ENCODE peak calls at places on chromosomes 11 and 22, in five cellular contexts. G, C, P, M and E are unnamed samples.

GRCh38 chr22:20153945-20154344 is 3.1 kb upstream of the CCDC188 start:
- DNase-seq in M (no peak), G (no peak), C (no peak), P (no peak), E (no peak)

GRCh38 chr22:38417252-38418060 is 37.5 kb downstream of the KCNJ4 start:
- DNase-seq in C (no peak), G (no peak), P (no peak), M (no peak), E (no peak)

GRCh38 chr11:59283311-59283710 is 70.6 kb upstream of the MPEG1 start:
- DNase-seq in M (no peak), C (no peak), G (no peak), P (no peak), E (no peak)

GRCh38 chr11:75328426-75329277 is 22.8 kb downstream of the ARRB1 start:
- DNase-seq in M (peak; percentile 85), C (no peak), P (peak; percentile 65), G (peak; percentile 98), E (peak; percentile 84)

GRCh38 chr22:33210129-33210784 is 152.1 kb upstream of the SYN3 start:
- DNase-seq in C (no peak), M (peak; percentile 7), P (peak; percentile 66), G (peak; percentile 30), E (no peak)

GRCh38 chr11:12280838-12281565 is 96.4 kb upstream of the PARVA start:
- DNase-seq in C (no peak), G (no peak), P (peak; percentile 24), M (no peak), E (no peak)

GRCh38 chr11:15663778-15664218 is 549.1 kb downstream of the INSC start:
- DNase-seq in P (peak; percentile 59), M (no peak), G (peak; percentile 65), C (no peak), E (no peak)

GRCh38 chr11:35146074-35146521 is 7.1 kb downstream of the CD44 start:
- DNase-seq in M (no peak), C (no peak), G (peak; percentile 5), P (no peak), E (no peak)

GRCh38 chr11:16791494-16791961 is 53.1 kb downstream of the C11orf58 start:
- DNase-seq in P (no peak), G (peak; percentile 96), M (no peak), C (peak; percentile 64), E (peak; percentile 54)

GRCh38 chr22:41762980-41763779 is 37.3 kb upstream of the CCDC134 start:
- DNase-seq in M (no peak), G (no peak), P (peak; percentile 94), C (no peak), E (peak; percentile 5)